ENCODE peak calls at places on chromosome 1, in eight cellular contexts. Z, X, P, D, O, G, I and R are unnamed samples.

GRCh38 chr1:174017231-174017970 is 4.8 kb downstream of the RC3H1 start:
- DNase-seq in G (no peak), P (no peak), Z (no peak), D (no peak), X (no peak), I (no peak), O (no peak), R (no peak)

GRCh38 chr1:11414921-11415538 is 63.9 kb upstream of the DISP3 start:
- DNase-seq in I (no peak), X (no peak), P (no peak), Z (no peak), D (no peak), O (no peak), G (no peak), R (no peak)

GRCh38 chr1:80064524-80064923 is 1058.0 kb upstream of the ADGRL4 start:
- DNase-seq in O (no peak), X (no peak), P (no peak), I (no peak), G (no peak), Z (no peak), D (no peak), R (no peak)

GRCh38 chr1:59177756-59178155 is 119.1 kb upstream of the FGGY start:
- DNase-seq in I (no peak), D (no peak), G (no peak), P (no peak), X (no peak), Z (no peak), O (no peak), R (no peak)

GRCh38 chr1:54285815-54286214 is 85.8 kb downstream of the MRPL37 start:
- DNase-seq in O (no peak), I (no peak), P (no peak), Z (no peak), X (no peak), D (no peak), G (no peak), R (no peak)

GRCh38 chr1:167489581-167490340 is 28.6 kb downstream of the CD247 start:
- DNase-seq in O (no peak), P (no peak), X (no peak), I (no peak), G (no peak), D (no peak), Z (no peak), R (no peak)

GRCh38 chr1:244614879-244615278 is 38.0 kb upstream of the DESI2 start:
- DNase-seq in Z (no peak), X (no peak), I (no peak), P (no peak), O (no peak), D (no peak), G (no peak), R (no peak)

GRCh38 chr1:55213885-55214213 is 1.3 kb downstream of the USP24 start:
- DNase-seq in Z (no peak), P (no peak), X (no peak), O (no peak), G (no peak), I (no peak), D (no peak), R (no peak)

DNA sequence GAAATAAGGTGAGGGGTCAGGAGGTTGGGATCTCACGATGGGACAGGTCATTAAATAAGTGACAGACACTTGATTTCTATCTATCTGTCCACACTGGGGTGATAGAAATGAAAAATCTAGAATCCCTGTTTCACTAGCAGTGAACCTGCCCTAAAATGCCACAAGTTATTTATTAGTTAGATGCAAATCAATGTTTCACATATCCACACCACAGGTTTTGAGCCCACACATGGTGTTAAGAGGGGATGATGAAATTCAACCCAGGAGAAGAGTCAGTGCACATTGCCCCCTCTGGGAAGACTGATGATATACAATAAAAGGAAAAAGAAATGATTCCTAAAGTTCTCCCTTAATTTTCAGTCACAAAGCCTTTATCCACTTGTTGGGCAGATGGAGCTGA is 10.1 kb upstream of the NTPCR start:
- DNase-seq in G (no peak), Z (no peak), I (no peak), D (no peak), X (no peak), P (no peak), O (no peak), R (no peak)
- TF ChIP-seq CTCF in G (no peak), Z (no peak), I (no peak), D (no peak), X (no peak), P (no peak), O (no peak), R (no peak)

GRCh38 chr1:7335224-7335879 is 435.7 kb upstream of the VAMP3 start:
- DNase-seq in D (no peak), G (no peak), O (no peak), X (no peak), Z (peak; percentile 38), P (no peak), I (no peak), R (no peak)

GRCh38 chr1:7333094-7333493 is 438.0 kb upstream of the VAMP3 start:
- DNase-seq in D (no peak), O (no peak), P (no peak), Z (no peak), I (no peak), X (no peak), G (no peak), R (no peak)

GRCh38 chr1:7334475-7335035 is 436.5 kb upstream of the VAMP3 start:
- DNase-seq in Z (peak; percentile 6), D (no peak), P (no peak), G (no peak), X (no peak), O (no peak), I (peak; percentile 39), R (peak; percentile 53)

GRCh38 chr1:7331926-7332535 is 439.1 kb upstream of the VAMP3 start:
- DNase-seq in Z (no peak), I (no peak), D (no peak), O (no peak), G (no peak), P (no peak), X (no peak), R (no peak)

DNA sequence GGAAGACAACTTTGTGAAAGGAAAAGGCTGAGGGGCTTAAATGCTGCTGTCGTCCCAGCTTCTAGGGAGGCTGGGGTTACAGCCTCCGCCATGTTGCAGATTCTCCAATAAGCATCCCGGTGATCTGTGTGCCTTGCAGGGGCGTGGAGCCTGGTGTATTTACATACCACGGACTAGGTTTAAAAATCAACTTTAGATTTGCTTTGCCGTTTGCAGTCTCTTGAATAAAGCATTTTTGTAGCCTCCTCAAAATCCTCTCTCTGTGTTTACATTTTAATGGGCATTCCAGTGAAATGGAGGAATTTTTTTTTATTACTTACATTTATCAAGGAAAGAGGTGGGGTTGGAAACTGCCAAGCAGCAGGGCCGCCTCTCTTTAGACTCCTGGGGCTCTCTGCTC is 437.5 kb upstream of the VAMP3 start:
- DNase-seq in G (peak; percentile 30), O (no peak), Z (no peak), I (no peak), X (no peak), P (no peak), D (no peak), R (no peak)
- H3K27ac ChIP-seq in G (no peak overlapping the region), O (no peak overlapping the region), Z (peak overlapping the region; percentile 86), I (no peak overlapping the region), X (no peak overlapping the region), P (no peak overlapping the region), D (no peak overlapping the region), R (no peak overlapping the region)

GRCh38 chr1:14955402-14955801 is 198.1 kb upstream of the TMEM51 start:
- DNase-seq in P (no peak), Z (no peak), G (no peak), D (no peak), I (no peak), X (no peak), O (no peak), R (no peak)
- H3K4me1 ChIP-seq in P (peaks cover 13% of the 10 kb centered on the region), Z (no peaks in the 10 kb centered on the region), G (no peaks in the 10 kb centered on the region), D (peaks cover 7% of the 10 kb centered on the region), I (no peaks in the 10 kb centered on the region), X (no peaks in the 10 kb centered on the region), O (no peaks in the 10 kb centered on the region), R (no peaks in the 10 kb centered on the region)

GRCh38 chr1:39136635-39137034 is 67.9 kb upstream of the MACF1 start:
- DNase-seq in Z (no peak), D (no peak), X (no peak), I (no peak), O (no peak), G (no peak), P (no peak), R (no peak)
- TF ChIP-seq CTCF in Z (peak; percentile 43), D (no peak), X (no peak), I (no peak), O (no peak), G (no peak), P (no peak), R (no peak)